ENCODE peak calls at places on chromosomes 11 and 22, in five cellular contexts. One of them, this sample, is unnamed.

GRCh38 chr11:64802370-64803162 is 448 bp downstream of the MAP4K2 start:
- DNase-seq in WERI-Rb-1: peak
- DNase-seq in cardiac muscle cell: no peak
- DNase-seq in Panc1: no peak
- DNase-seq in right lobe of liver: no peak
- DNase-seq in this sample: no peak

GRCh38 chr11:47003180-47003877 is 66.8 kb downstream of the CSTPP1 start:
- DNase-seq in WERI-Rb-1: no peak
- DNase-seq in cardiac muscle cell: no peak
- DNase-seq in Panc1: no peak
- DNase-seq in right lobe of liver: peak
- DNase-seq in this sample: no peak

GRCh38 chr22:45885941-45886395 is 91.0 kb downstream of the WNT7B start:
- DNase-seq in WERI-Rb-1: peak
- DNase-seq in cardiac muscle cell: no peak
- DNase-seq in Panc1: no peak
- DNase-seq in right lobe of liver: peak
- DNase-seq in this sample: no peak

GRCh38 chr11:104654414-104654813 is 243.8 kb downstream of the CASP12 start:
- DNase-seq in WERI-Rb-1: no peak
- DNase-seq in cardiac muscle cell: no peak
- DNase-seq in Panc1: no peak
- DNase-seq in right lobe of liver: no peak
- DNase-seq in this sample: no peak

GRCh38 chr11:96424693-96425092 is 34.9 kb downstream of the JRKL start:
- DNase-seq in WERI-Rb-1: no peak
- DNase-seq in cardiac muscle cell: no peak
- DNase-seq in Panc1: no peak
- DNase-seq in right lobe of liver: no peak
- DNase-seq in this sample: no peak

GRCh38 chr11:129317564-129317963 is 58.1 kb upstream of the BARX2 start:
- DNase-seq in WERI-Rb-1: no peak
- DNase-seq in cardiac muscle cell: no peak
- DNase-seq in Panc1: no peak
- DNase-seq in right lobe of liver: no peak
- DNase-seq in this sample: peak

GRCh38 chr11:93784935-93785360 is 866 bp downstream of the MED17 start:
- DNase-seq in WERI-Rb-1: no peak
- DNase-seq in cardiac muscle cell: peak
- DNase-seq in Panc1: no peak
- DNase-seq in right lobe of liver: no peak
- DNase-seq in this sample: peak

GRCh38 chr11:124297921-124298320 is 15.8 kb downstream of the OR8D1 start:
- DNase-seq in WERI-Rb-1: no peak
- DNase-seq in cardiac muscle cell: no peak
- DNase-seq in Panc1: no peak
- DNase-seq in right lobe of liver: no peak
- DNase-seq in this sample: no peak

GRCh38 chr22:38403806-38404205 is 51.2 kb downstream of the KCNJ4 start:
- DNase-seq in WERI-Rb-1: no peak
- DNase-seq in cardiac muscle cell: no peak
- DNase-seq in Panc1: no peak
- DNase-seq in right lobe of liver: no peak
- DNase-seq in this sample: no peak

GRCh38 chr11:104222464-104222863 is 58.5 kb upstream of the PDGFD start:
- DNase-seq in WERI-Rb-1: no peak
- DNase-seq in cardiac muscle cell: no peak
- DNase-seq in Panc1: no peak
- DNase-seq in right lobe of liver: no peak
- DNase-seq in this sample: no peak

GRCh38 chr11:86183694-86184093 is 60.9 kb upstream of the EED start:
- DNase-seq in WERI-Rb-1: peak
- DNase-seq in cardiac muscle cell: no peak
- DNase-seq in Panc1: no peak
- DNase-seq in right lobe of liver: no peak
- DNase-seq in this sample: no peak

GRCh38 chr11:129412501-129412900 is 36.9 kb downstream of the BARX2 start:
- DNase-seq in WERI-Rb-1: no peak
- DNase-seq in cardiac muscle cell: no peak
- DNase-seq in Panc1: no peak
- DNase-seq in right lobe of liver: no peak
- DNase-seq in this sample: no peak

GRCh38 chr11:99687320-99687719 is 666.6 kb downstream of the CNTN5 start:
- DNase-seq in WERI-Rb-1: no peak
- DNase-seq in cardiac muscle cell: no peak
- DNase-seq in Panc1: no peak
- DNase-seq in right lobe of liver: no peak
- DNase-seq in this sample: no peak
- TF ChIP-seq CTCF in WERI-Rb-1: no peak
- TF ChIP-seq CTCF in cardiac muscle cell: no peak
- TF ChIP-seq CTCF in Panc1: no peak
- TF ChIP-seq CTCF in right lobe of liver: peak
- TF ChIP-seq CTCF in this sample: no peak

DNA sequence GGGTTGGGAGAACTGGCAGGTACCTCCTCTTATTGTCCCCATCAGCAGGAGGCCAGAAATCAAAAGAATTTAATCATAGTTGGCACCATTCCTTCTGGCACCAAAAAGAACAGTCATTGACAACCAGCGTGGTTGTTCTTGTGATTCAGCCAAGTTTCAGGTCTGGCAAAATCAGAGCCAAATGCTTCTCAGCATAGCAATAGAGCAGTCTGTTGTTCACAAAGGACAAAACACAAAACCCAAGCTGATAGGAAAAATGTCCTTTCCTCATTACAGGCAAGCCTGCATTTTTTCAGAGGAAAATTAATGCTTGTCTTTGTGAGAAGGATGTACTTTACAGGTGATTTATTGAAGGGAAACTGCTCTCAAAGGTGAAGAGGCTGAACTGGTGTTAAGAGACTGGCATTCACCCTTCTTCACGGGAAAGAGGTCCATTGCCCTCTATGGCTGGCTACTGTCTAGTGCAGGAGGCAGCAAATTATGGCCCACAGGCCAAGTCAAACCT is 241.8 kb upstream of the ARHGAP42 start:
- DNase-seq in WERI-Rb-1: no peak
- DNase-seq in cardiac muscle cell: peak
- DNase-seq in Panc1: no peak
- DNase-seq in right lobe of liver: no peak
- DNase-seq in this sample: no peak
- H3K27ac ChIP-seq in WERI-Rb-1: no peak
- H3K27ac ChIP-seq in cardiac muscle cell: peak
- H3K27ac ChIP-seq in Panc1: no peak
- H3K27ac ChIP-seq in right lobe of liver: peak
- H3K27ac ChIP-seq in this sample: no peak

DNA sequence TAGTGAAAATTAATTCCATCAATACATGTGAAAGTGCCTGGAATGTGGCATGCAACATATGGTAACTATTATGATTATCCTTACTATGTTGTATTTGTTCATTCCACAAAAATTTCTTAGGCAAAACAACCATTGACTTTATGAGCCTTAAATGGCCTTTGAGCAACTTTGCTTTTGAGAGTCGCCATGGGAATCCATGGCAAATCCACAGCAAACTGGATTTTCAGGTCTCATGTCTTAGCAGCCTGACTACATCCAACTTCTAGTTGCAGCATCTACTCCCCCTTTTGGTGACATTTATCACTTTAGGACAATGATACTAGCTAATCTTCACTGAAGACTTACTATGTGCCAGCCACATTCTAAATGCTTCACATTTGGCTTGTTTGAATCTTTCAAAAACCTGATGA is 56.8 kb downstream of the SLC1A2 start:
- DNase-seq in WERI-Rb-1: no peak
- DNase-seq in cardiac muscle cell: no peak
- DNase-seq in Panc1: no peak
- DNase-seq in right lobe of liver: no peak
- DNase-seq in this sample: no peak
- TF ChIP-seq CTCF in WERI-Rb-1: no peak
- TF ChIP-seq CTCF in cardiac muscle cell: no peak
- TF ChIP-seq CTCF in Panc1: peak
- TF ChIP-seq CTCF in right lobe of liver: no peak
- TF ChIP-seq CTCF in this sample: no peak

GRCh38 chr11:91927448-91927847 is 297.2 kb upstream of the FAT3 start:
- DNase-seq in WERI-Rb-1: no peak
- DNase-seq in cardiac muscle cell: no peak
- DNase-seq in Panc1: no peak
- DNase-seq in right lobe of liver: no peak
- DNase-seq in this sample: no peak

GRCh38 chr11:91926967-91927366 is 297.7 kb upstream of the FAT3 start:
- DNase-seq in WERI-Rb-1: no peak
- DNase-seq in cardiac muscle cell: no peak
- DNase-seq in Panc1: no peak
- DNase-seq in right lobe of liver: no peak
- DNase-seq in this sample: no peak

GRCh38 chr11:91921974-91922373 is 302.6 kb upstream of the FAT3 start:
- DNase-seq in WERI-Rb-1: no peak
- DNase-seq in cardiac muscle cell: no peak
- DNase-seq in Panc1: no peak
- DNase-seq in right lobe of liver: no peak
- DNase-seq in this sample: peak

GRCh38 chr11:91922846-91923245 is 301.8 kb upstream of the FAT3 start:
- DNase-seq in WERI-Rb-1: no peak
- DNase-seq in cardiac muscle cell: no peak
- DNase-seq in Panc1: no peak
- DNase-seq in right lobe of liver: no peak
- DNase-seq in this sample: no peak
- H3K27ac ChIP-seq in WERI-Rb-1: no peak
- H3K27ac ChIP-seq in cardiac muscle cell: no peak
- H3K27ac ChIP-seq in Panc1: no peak
- H3K27ac ChIP-seq in right lobe of liver: no peak
- H3K27ac ChIP-seq in this sample: no peak

DNA sequence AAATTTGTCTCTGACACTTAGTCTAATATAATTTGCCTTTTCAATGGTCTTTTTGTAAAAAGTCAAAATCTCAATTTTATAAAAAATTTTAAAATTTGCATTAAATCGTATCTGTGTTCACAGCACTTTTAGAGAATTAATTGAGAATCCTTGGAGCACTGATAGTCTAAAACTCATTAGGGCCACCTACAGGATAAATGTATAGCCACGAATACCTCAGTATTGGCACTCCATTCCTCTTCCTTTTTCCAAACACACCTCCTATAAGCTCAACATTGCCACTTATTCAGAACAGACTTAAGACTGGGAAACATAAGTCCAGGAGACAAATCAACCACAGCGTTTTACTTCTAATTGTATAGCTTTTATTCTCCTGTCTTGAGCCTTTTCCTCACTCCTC is 776.0 kb upstream of the ARHGAP42 start:
- DNase-seq in WERI-Rb-1: no peak
- DNase-seq in cardiac muscle cell: no peak
- DNase-seq in Panc1: no peak
- DNase-seq in right lobe of liver: no peak
- DNase-seq in this sample: no peak
- TF ChIP-seq CTCF in WERI-Rb-1: peak
- TF ChIP-seq CTCF in cardiac muscle cell: no peak
- TF ChIP-seq CTCF in Panc1: no peak
- TF ChIP-seq CTCF in right lobe of liver: no peak
- TF ChIP-seq CTCF in this sample: no peak

This sample was measured in RWPE1.